ENCODE peak calls at places on chromosome 2, in eight cellular contexts. One of them, this sample, is unnamed.

GRCh38 chr2:8234757-8235374 is 447.0 kb upstream of the ID2 start:
- DNase-seq in activated CD4-positive, alpha-beta T cell treated with anti-CD3 and anti-CD28 coated beads, Interleukin-2, amount 10 ng/mL, durations not matched to agents 7 days and 5 days: no peak
- DNase-seq in kidney: no peak
- DNase-seq in nephron progenitor cell: no peak
- DNase-seq in Daoy: no peak
- DNase-seq in T-cell: no peak
- DNase-seq in WTC11: no peak
- DNase-seq in CD8-positive, alpha-beta T cell: peak
- DNase-seq in this sample: no peak

GRCh38 chr2:12856934-12857660 is 140.4 kb downstream of the TRIB2 start:
- DNase-seq in activated CD4-positive, alpha-beta T cell treated with anti-CD3 and anti-CD28 coated beads, Interleukin-2, amount 10 ng/mL, durations not matched to agents 7 days and 5 days: peak
- DNase-seq in kidney: no peak
- DNase-seq in nephron progenitor cell: no peak
- DNase-seq in Daoy: peak
- DNase-seq in T-cell: peak
- DNase-seq in WTC11: no peak
- DNase-seq in CD8-positive, alpha-beta T cell: peak
- DNase-seq in this sample: no peak

GRCh38 chr2:1631292-1632005 is 112.9 kb downstream of the PXDN start:
- DNase-seq in activated CD4-positive, alpha-beta T cell treated with anti-CD3 and anti-CD28 coated beads, Interleukin-2, amount 10 ng/mL, durations not matched to agents 7 days and 5 days: no peak
- DNase-seq in kidney: no peak
- DNase-seq in nephron progenitor cell: no peak
- DNase-seq in Daoy: no peak
- DNase-seq in T-cell: no peak
- DNase-seq in WTC11: no peak
- DNase-seq in CD8-positive, alpha-beta T cell: no peak
- DNase-seq in this sample: peak

GRCh38 chr2:215338883-215339679 is 27.2 kb downstream of the ATIC start:
- DNase-seq in activated CD4-positive, alpha-beta T cell treated with anti-CD3 and anti-CD28 coated beads, Interleukin-2, amount 10 ng/mL, durations not matched to agents 7 days and 5 days: no peak
- DNase-seq in kidney: no peak
- DNase-seq in nephron progenitor cell: no peak
- DNase-seq in Daoy: no peak
- DNase-seq in T-cell: no peak
- DNase-seq in WTC11: no peak
- DNase-seq in CD8-positive, alpha-beta T cell: no peak
- DNase-seq in this sample: no peak

GRCh38 chr2:176830362-176830761 is 382.2 kb upstream of the HNRNPA3 start:
- DNase-seq in activated CD4-positive, alpha-beta T cell treated with anti-CD3 and anti-CD28 coated beads, Interleukin-2, amount 10 ng/mL, durations not matched to agents 7 days and 5 days: peak
- DNase-seq in kidney: no peak
- DNase-seq in nephron progenitor cell: peak
- DNase-seq in Daoy: peak
- DNase-seq in T-cell: no peak
- DNase-seq in WTC11: no peak
- DNase-seq in CD8-positive, alpha-beta T cell: peak
- DNase-seq in this sample: no peak

GRCh38 chr2:10378189-10378588 is 69.9 kb downstream of the ODC1 start:
- DNase-seq in activated CD4-positive, alpha-beta T cell treated with anti-CD3 and anti-CD28 coated beads, Interleukin-2, amount 10 ng/mL, durations not matched to agents 7 days and 5 days: peak
- DNase-seq in kidney: peak
- DNase-seq in nephron progenitor cell: no peak
- DNase-seq in Daoy: no peak
- DNase-seq in T-cell: peak
- DNase-seq in WTC11: no peak
- DNase-seq in CD8-positive, alpha-beta T cell: peak
- DNase-seq in this sample: no peak

GRCh38 chr2:136156411-136156810 is 38.5 kb upstream of the CXCR4 start:
- DNase-seq in activated CD4-positive, alpha-beta T cell treated with anti-CD3 and anti-CD28 coated beads, Interleukin-2, amount 10 ng/mL, durations not matched to agents 7 days and 5 days: no peak
- DNase-seq in kidney: no peak
- DNase-seq in nephron progenitor cell: no peak
- DNase-seq in Daoy: no peak
- DNase-seq in T-cell: no peak
- DNase-seq in WTC11: no peak
- DNase-seq in CD8-positive, alpha-beta T cell: no peak
- DNase-seq in this sample: no peak

GRCh38 chr2:240462073-240462703 is 26.7 kb downstream of the GPC1 start:
- DNase-seq in activated CD4-positive, alpha-beta T cell treated with anti-CD3 and anti-CD28 coated beads, Interleukin-2, amount 10 ng/mL, durations not matched to agents 7 days and 5 days: no peak
- DNase-seq in kidney: peak
- DNase-seq in nephron progenitor cell: peak
- DNase-seq in Daoy: no peak
- DNase-seq in T-cell: no peak
- DNase-seq in WTC11: peak
- DNase-seq in CD8-positive, alpha-beta T cell: no peak
- DNase-seq in this sample: peak

GRCh38 chr2:226798422-226799210 is 1.0 kb downstream of the IRS1 start:
- DNase-seq in activated CD4-positive, alpha-beta T cell treated with anti-CD3 and anti-CD28 coated beads, Interleukin-2, amount 10 ng/mL, durations not matched to agents 7 days and 5 days: peak
- DNase-seq in kidney: peak
- DNase-seq in nephron progenitor cell: peak
- DNase-seq in Daoy: peak
- DNase-seq in T-cell: no peak
- DNase-seq in WTC11: peak
- DNase-seq in CD8-positive, alpha-beta T cell: peak
- DNase-seq in this sample: no peak

GRCh38 chr2:144230452-144231085 is 289.4 kb downstream of the ZEB2 start:
- DNase-seq in activated CD4-positive, alpha-beta T cell treated with anti-CD3 and anti-CD28 coated beads, Interleukin-2, amount 10 ng/mL, durations not matched to agents 7 days and 5 days: no peak
- DNase-seq in kidney: no peak
- DNase-seq in nephron progenitor cell: no peak
- DNase-seq in Daoy: peak
- DNase-seq in T-cell: no peak
- DNase-seq in WTC11: no peak
- DNase-seq in CD8-positive, alpha-beta T cell: no peak
- DNase-seq in this sample: no peak

GRCh38 chr2:105412584-105412983 is 13.7 kb upstream of the FHL2 start:
- DNase-seq in activated CD4-positive, alpha-beta T cell treated with anti-CD3 and anti-CD28 coated beads, Interleukin-2, amount 10 ng/mL, durations not matched to agents 7 days and 5 days: no peak
- DNase-seq in kidney: no peak
- DNase-seq in nephron progenitor cell: no peak
- DNase-seq in Daoy: no peak
- DNase-seq in T-cell: no peak
- DNase-seq in WTC11: no peak
- DNase-seq in CD8-positive, alpha-beta T cell: no peak
- DNase-seq in this sample: no peak

GRCh38 chr2:200944467-200945394 is 18.7 kb downstream of the ORC2 start:
- DNase-seq in activated CD4-positive, alpha-beta T cell treated with anti-CD3 and anti-CD28 coated beads, Interleukin-2, amount 10 ng/mL, durations not matched to agents 7 days and 5 days: peak
- DNase-seq in kidney: no peak
- DNase-seq in nephron progenitor cell: no peak
- DNase-seq in Daoy: peak
- DNase-seq in T-cell: no peak
- DNase-seq in WTC11: no peak
- DNase-seq in CD8-positive, alpha-beta T cell: no peak
- DNase-seq in this sample: no peak

GRCh38 chr2:38448692-38449405 is 71.8 kb upstream of the ATL2 start:
- DNase-seq in activated CD4-positive, alpha-beta T cell treated with anti-CD3 and anti-CD28 coated beads, Interleukin-2, amount 10 ng/mL, durations not matched to agents 7 days and 5 days: no peak
- DNase-seq in kidney: no peak
- DNase-seq in nephron progenitor cell: no peak
- DNase-seq in Daoy: no peak
- DNase-seq in T-cell: no peak
- DNase-seq in WTC11: no peak
- DNase-seq in CD8-positive, alpha-beta T cell: no peak
- DNase-seq in this sample: no peak

GRCh38 chr2:198186257-198186656 is 381.9 kb downstream of the PLCL1 start:
- DNase-seq in activated CD4-positive, alpha-beta T cell treated with anti-CD3 and anti-CD28 coated beads, Interleukin-2, amount 10 ng/mL, durations not matched to agents 7 days and 5 days: no peak
- DNase-seq in kidney: no peak
- DNase-seq in nephron progenitor cell: no peak
- DNase-seq in Daoy: no peak
- DNase-seq in T-cell: no peak
- DNase-seq in WTC11: no peak
- DNase-seq in CD8-positive, alpha-beta T cell: no peak
- DNase-seq in this sample: no peak

GRCh38 chr2:190355968-190356657 is 12.7 kb downstream of the INPP1 start:
- DNase-seq in activated CD4-positive, alpha-beta T cell treated with anti-CD3 and anti-CD28 coated beads, Interleukin-2, amount 10 ng/mL, durations not matched to agents 7 days and 5 days: no peak
- DNase-seq in kidney: no peak
- DNase-seq in nephron progenitor cell: no peak
- DNase-seq in Daoy: no peak
- DNase-seq in T-cell: no peak
- DNase-seq in WTC11: no peak
- DNase-seq in CD8-positive, alpha-beta T cell: no peak
- DNase-seq in this sample: no peak

GRCh38 chr2:142165790-142166189 is 35.0 kb upstream of the LRP1B start:
- DNase-seq in activated CD4-positive, alpha-beta T cell treated with anti-CD3 and anti-CD28 coated beads, Interleukin-2, amount 10 ng/mL, durations not matched to agents 7 days and 5 days: no peak
- DNase-seq in kidney: no peak
- DNase-seq in nephron progenitor cell: no peak
- DNase-seq in Daoy: peak
- DNase-seq in T-cell: no peak
- DNase-seq in WTC11: peak
- DNase-seq in CD8-positive, alpha-beta T cell: no peak
- DNase-seq in this sample: no peak

GRCh38 chr2:72116081-72116533 is 31.6 kb downstream of the CYP26B1 start:
- DNase-seq in activated CD4-positive, alpha-beta T cell treated with anti-CD3 and anti-CD28 coated beads, Interleukin-2, amount 10 ng/mL, durations not matched to agents 7 days and 5 days: no peak
- DNase-seq in kidney: no peak
- DNase-seq in nephron progenitor cell: no peak
- DNase-seq in Daoy: peak
- DNase-seq in T-cell: no peak
- DNase-seq in WTC11: peak
- DNase-seq in CD8-positive, alpha-beta T cell: no peak
- DNase-seq in this sample: peak

GRCh38 chr2:173271135-173271534 is 83.5 kb upstream of the CDCA7 start:
- DNase-seq in activated CD4-positive, alpha-beta T cell treated with anti-CD3 and anti-CD28 coated beads, Interleukin-2, amount 10 ng/mL, durations not matched to agents 7 days and 5 days: no peak
- DNase-seq in kidney: no peak
- DNase-seq in nephron progenitor cell: no peak
- DNase-seq in Daoy: no peak
- DNase-seq in T-cell: no peak
- DNase-seq in WTC11: no peak
- DNase-seq in CD8-positive, alpha-beta T cell: no peak
- DNase-seq in this sample: no peak

GRCh38 chr2:38352336-38352735 is 24.7 kb downstream of the ATL2 start:
- DNase-seq in activated CD4-positive, alpha-beta T cell treated with anti-CD3 and anti-CD28 coated beads, Interleukin-2, amount 10 ng/mL, durations not matched to agents 7 days and 5 days: no peak
- DNase-seq in kidney: no peak
- DNase-seq in nephron progenitor cell: no peak
- DNase-seq in Daoy: no peak
- DNase-seq in T-cell: no peak
- DNase-seq in WTC11: no peak
- DNase-seq in CD8-positive, alpha-beta T cell: no peak
- DNase-seq in this sample: no peak

GRCh38 chr2:51695531-51695930 is 663.6 kb upstream of the NRXN1 start:
- DNase-seq in activated CD4-positive, alpha-beta T cell treated with anti-CD3 and anti-CD28 coated beads, Interleukin-2, amount 10 ng/mL, durations not matched to agents 7 days and 5 days: no peak
- DNase-seq in kidney: no peak
- DNase-seq in nephron progenitor cell: no peak
- DNase-seq in Daoy: no peak
- DNase-seq in T-cell: no peak
- DNase-seq in WTC11: no peak
- DNase-seq in CD8-positive, alpha-beta T cell: no peak
- DNase-seq in this sample: no peak

This sample was measured in sigmoid colon.